ENCODE peak calls at places on chromosomes 7 and 10, in nine cellular contexts. One of them, this sample, is unnamed.

GRCh38 chr7:30984359-30985107 is 20.8 kb downstream of the GHRHR start:
- DNase-seq in stimulated activated CD4-positive, alpha-beta T cell treated with anti-CD3 and anti-CD28 coated beads, Interleukin-2, amount 100 ng/mL, for 48 hours: no peak
- DNase-seq in activated CD4-positive, alpha-beta T cell treated with anti-CD3 and anti-CD28 coated beads, Interleukin-2, amount 50 U/mL, for 1 hour: no peak
- DNase-seq in NCI-H1105: no peak
- DNase-seq in RPMI7951: peak
- DNase-seq in stimulated activated naive CD8-positive, alpha-beta T cell treated with anti-CD3 and anti-CD28 coated beads, Interleukin-15, Interleukin-2, amounts not matched to agents 100 U/mL and 50 U/mL, for 24 hours: no peak
- DNase-seq in mucosa of gallbladder: peak
- DNase-seq in A549: peak
- DNase-seq in activated naive CD4-positive, alpha-beta T cell: no peak
- DNase-seq in this sample: no peak

GRCh38 chr10:52940921-52941320 is 168.3 kb upstream of the MBL2 start:
- DNase-seq in stimulated activated CD4-positive, alpha-beta T cell treated with anti-CD3 and anti-CD28 coated beads, Interleukin-2, amount 100 ng/mL, for 48 hours: no peak
- DNase-seq in activated CD4-positive, alpha-beta T cell treated with anti-CD3 and anti-CD28 coated beads, Interleukin-2, amount 50 U/mL, for 1 hour: no peak
- DNase-seq in NCI-H1105: no peak
- DNase-seq in RPMI7951: no peak
- DNase-seq in stimulated activated naive CD8-positive, alpha-beta T cell treated with anti-CD3 and anti-CD28 coated beads, Interleukin-15, Interleukin-2, amounts not matched to agents 100 U/mL and 50 U/mL, for 24 hours: no peak
- DNase-seq in mucosa of gallbladder: no peak
- DNase-seq in A549: no peak
- DNase-seq in activated naive CD4-positive, alpha-beta T cell: no peak
- DNase-seq in this sample: no peak

GRCh38 chr10:132627736-132628512 is 90.3 kb downstream of the INPP5A start:
- DNase-seq in stimulated activated CD4-positive, alpha-beta T cell treated with anti-CD3 and anti-CD28 coated beads, Interleukin-2, amount 100 ng/mL, for 48 hours: no peak
- DNase-seq in activated CD4-positive, alpha-beta T cell treated with anti-CD3 and anti-CD28 coated beads, Interleukin-2, amount 50 U/mL, for 1 hour: no peak
- DNase-seq in NCI-H1105: no peak
- DNase-seq in RPMI7951: peak
- DNase-seq in stimulated activated naive CD8-positive, alpha-beta T cell treated with anti-CD3 and anti-CD28 coated beads, Interleukin-15, Interleukin-2, amounts not matched to agents 100 U/mL and 50 U/mL, for 24 hours: no peak
- DNase-seq in mucosa of gallbladder: peak
- DNase-seq in A549: no peak
- DNase-seq in activated naive CD4-positive, alpha-beta T cell: no peak
- DNase-seq in this sample: no peak

GRCh38 chr10:1266033-1266802 is 210.0 kb downstream of the WDR37 start:
- DNase-seq in stimulated activated CD4-positive, alpha-beta T cell treated with anti-CD3 and anti-CD28 coated beads, Interleukin-2, amount 100 ng/mL, for 48 hours: no peak
- DNase-seq in activated CD4-positive, alpha-beta T cell treated with anti-CD3 and anti-CD28 coated beads, Interleukin-2, amount 50 U/mL, for 1 hour: no peak
- DNase-seq in NCI-H1105: no peak
- DNase-seq in RPMI7951: no peak
- DNase-seq in stimulated activated naive CD8-positive, alpha-beta T cell treated with anti-CD3 and anti-CD28 coated beads, Interleukin-15, Interleukin-2, amounts not matched to agents 100 U/mL and 50 U/mL, for 24 hours: no peak
- DNase-seq in mucosa of gallbladder: peak
- DNase-seq in A549: no peak
- DNase-seq in activated naive CD4-positive, alpha-beta T cell: no peak
- DNase-seq in this sample: no peak

GRCh38 chr10:78985973-78986372 is 82.8 kb upstream of the ZMIZ1 start:
- DNase-seq in stimulated activated CD4-positive, alpha-beta T cell treated with anti-CD3 and anti-CD28 coated beads, Interleukin-2, amount 100 ng/mL, for 48 hours: no peak
- DNase-seq in activated CD4-positive, alpha-beta T cell treated with anti-CD3 and anti-CD28 coated beads, Interleukin-2, amount 50 U/mL, for 1 hour: no peak
- DNase-seq in NCI-H1105: no peak
- DNase-seq in RPMI7951: no peak
- DNase-seq in stimulated activated naive CD8-positive, alpha-beta T cell treated with anti-CD3 and anti-CD28 coated beads, Interleukin-15, Interleukin-2, amounts not matched to agents 100 U/mL and 50 U/mL, for 24 hours: no peak
- DNase-seq in mucosa of gallbladder: no peak
- DNase-seq in A549: no peak
- DNase-seq in activated naive CD4-positive, alpha-beta T cell: no peak
- DNase-seq in this sample: no peak

GRCh38 chr10:79431891-79432831 is 13.3 kb downstream of the ZCCHC24 start:
- DNase-seq in stimulated activated CD4-positive, alpha-beta T cell treated with anti-CD3 and anti-CD28 coated beads, Interleukin-2, amount 100 ng/mL, for 48 hours: no peak
- DNase-seq in activated CD4-positive, alpha-beta T cell treated with anti-CD3 and anti-CD28 coated beads, Interleukin-2, amount 50 U/mL, for 1 hour: no peak
- DNase-seq in NCI-H1105: no peak
- DNase-seq in RPMI7951: no peak
- DNase-seq in stimulated activated naive CD8-positive, alpha-beta T cell treated with anti-CD3 and anti-CD28 coated beads, Interleukin-15, Interleukin-2, amounts not matched to agents 100 U/mL and 50 U/mL, for 24 hours: no peak
- DNase-seq in mucosa of gallbladder: no peak
- DNase-seq in A549: no peak
- DNase-seq in activated naive CD4-positive, alpha-beta T cell: no peak
- DNase-seq in this sample: no peak

GRCh38 chr7:96354881-96355280 is 33.0 kb upstream of the SLC25A13 start:
- DNase-seq in stimulated activated CD4-positive, alpha-beta T cell treated with anti-CD3 and anti-CD28 coated beads, Interleukin-2, amount 100 ng/mL, for 48 hours: no peak
- DNase-seq in activated CD4-positive, alpha-beta T cell treated with anti-CD3 and anti-CD28 coated beads, Interleukin-2, amount 50 U/mL, for 1 hour: no peak
- DNase-seq in NCI-H1105: no peak
- DNase-seq in RPMI7951: no peak
- DNase-seq in stimulated activated naive CD8-positive, alpha-beta T cell treated with anti-CD3 and anti-CD28 coated beads, Interleukin-15, Interleukin-2, amounts not matched to agents 100 U/mL and 50 U/mL, for 24 hours: no peak
- DNase-seq in mucosa of gallbladder: no peak
- DNase-seq in A549: no peak
- DNase-seq in activated naive CD4-positive, alpha-beta T cell: no peak
- DNase-seq in this sample: no peak

GRCh38 chr7:150450491-150450992 is at the start of gene GIMAP8:
- DNase-seq in stimulated activated CD4-positive, alpha-beta T cell treated with anti-CD3 and anti-CD28 coated beads, Interleukin-2, amount 100 ng/mL, for 48 hours: peak
- DNase-seq in activated CD4-positive, alpha-beta T cell treated with anti-CD3 and anti-CD28 coated beads, Interleukin-2, amount 50 U/mL, for 1 hour: peak
- DNase-seq in NCI-H1105: no peak
- DNase-seq in RPMI7951: no peak
- DNase-seq in stimulated activated naive CD8-positive, alpha-beta T cell treated with anti-CD3 and anti-CD28 coated beads, Interleukin-15, Interleukin-2, amounts not matched to agents 100 U/mL and 50 U/mL, for 24 hours: peak
- DNase-seq in mucosa of gallbladder: peak
- DNase-seq in A549: no peak
- DNase-seq in activated naive CD4-positive, alpha-beta T cell: peak
- DNase-seq in this sample: no peak

GRCh38 chr10:132547421-132547861 is 9.9 kb downstream of the INPP5A start:
- DNase-seq in stimulated activated CD4-positive, alpha-beta T cell treated with anti-CD3 and anti-CD28 coated beads, Interleukin-2, amount 100 ng/mL, for 48 hours: no peak
- DNase-seq in activated CD4-positive, alpha-beta T cell treated with anti-CD3 and anti-CD28 coated beads, Interleukin-2, amount 50 U/mL, for 1 hour: no peak
- DNase-seq in NCI-H1105: no peak
- DNase-seq in RPMI7951: no peak
- DNase-seq in stimulated activated naive CD8-positive, alpha-beta T cell treated with anti-CD3 and anti-CD28 coated beads, Interleukin-15, Interleukin-2, amounts not matched to agents 100 U/mL and 50 U/mL, for 24 hours: peak
- DNase-seq in mucosa of gallbladder: no peak
- DNase-seq in A549: no peak
- DNase-seq in activated naive CD4-positive, alpha-beta T cell: no peak
- DNase-seq in this sample: no peak

This sample was measured in Panc1.